ENCODE peak calls at places on chromosomes 13 and 19, in seven cellular contexts. One of them, this sample, is unnamed.

GRCh38 chr13:48165063-48165462 is 67.9 kb upstream of the ITM2B start:
- DNase-seq in K562: no peak
- DNase-seq in HepG2: no peak
- DNase-seq in H1: no peak
- DNase-seq in GM12891: no peak
- DNase-seq in GM12878: no peak
- DNase-seq in SK-N-SH: no peak
- DNase-seq in this sample: no peak

GRCh38 chr13:111255228-111255790 is 65.1 kb upstream of the TEX29 start:
- DNase-seq in K562: no peak
- DNase-seq in H1: peak
- DNase-seq in GM12891: no peak
- DNase-seq in HepG2: no peak
- DNase-seq in SK-N-SH: no peak
- DNase-seq in GM12878: no peak
- DNase-seq in this sample: no peak

GRCh38 chr13:110283661-110284516 is 23.1 kb downstream of the COL4A1 start:
- DNase-seq in K562: no peak
- DNase-seq in H1: no peak
- DNase-seq in HepG2: no peak
- DNase-seq in SK-N-SH: no peak
- DNase-seq in GM12878: no peak
- DNase-seq in GM12891: no peak
- DNase-seq in this sample: no peak

GRCh38 chr13:37175996-37176395 is 70.5 kb upstream of the CSNK1A1L start:
- DNase-seq in GM12891: no peak
- DNase-seq in SK-N-SH: no peak
- DNase-seq in GM12878: no peak
- DNase-seq in HepG2: no peak
- DNase-seq in H1: no peak
- DNase-seq in K562: no peak
- DNase-seq in this sample: no peak

GRCh38 chr13:48749144-48749543 is 95.4 kb downstream of the CYSLTR2 start:
- DNase-seq in H1: no peak
- DNase-seq in GM12878: no peak
- DNase-seq in SK-N-SH: no peak
- DNase-seq in GM12891: no peak
- DNase-seq in HepG2: no peak
- DNase-seq in K562: no peak
- DNase-seq in this sample: no peak

GRCh38 chr13:97300871-97301270 is 78.7 kb downstream of the MBNL2 start:
- DNase-seq in K562: no peak
- DNase-seq in GM12891: no peak
- DNase-seq in H1: no peak
- DNase-seq in SK-N-SH: peak
- DNase-seq in HepG2: no peak
- DNase-seq in GM12878: no peak
- DNase-seq in this sample: no peak

GRCh38 chr19:33302175-33302973 is at the start of gene CEBPA:
- DNase-seq in GM12891: peak
- DNase-seq in SK-N-SH: peak
- DNase-seq in HepG2: peak
- DNase-seq in K562: peak
- DNase-seq in GM12878: no peak
- DNase-seq in H1: peak
- DNase-seq in this sample: peak

GRCh38 chr13:51180853-51181511 is 41.2 kb upstream of the FAM124A start:
- DNase-seq in GM12891: no peak
- DNase-seq in HepG2: no peak
- DNase-seq in SK-N-SH: no peak
- DNase-seq in H1: peak
- DNase-seq in GM12878: no peak
- DNase-seq in K562: no peak
- DNase-seq in this sample: no peak

GRCh38 chr13:106772202-106772601 is 204.3 kb upstream of the ARGLU1 start:
- DNase-seq in HepG2: no peak
- DNase-seq in GM12878: no peak
- DNase-seq in GM12891: no peak
- DNase-seq in SK-N-SH: no peak
- DNase-seq in K562: no peak
- DNase-seq in H1: no peak
- DNase-seq in this sample: no peak

GRCh38 chr19:45578861-45579260 is 5.7 kb downstream of the OPA3 start:
- DNase-seq in K562: no peak
- DNase-seq in H1: no peak
- DNase-seq in HepG2: no peak
- DNase-seq in GM12891: no peak
- DNase-seq in SK-N-SH: no peak
- DNase-seq in GM12878: no peak
- DNase-seq in this sample: no peak

GRCh38 chr19:13841339-13842293 is 35.3 kb upstream of the NANOS3 start:
- DNase-seq in GM12891: no peak
- DNase-seq in H1: no peak
- DNase-seq in HepG2: no peak
- DNase-seq in K562: no peak
- DNase-seq in SK-N-SH: peak
- DNase-seq in GM12878: no peak
- DNase-seq in this sample: no peak

GRCh38 chr19:42407085-42407815 is 17.2 kb upstream of the CNFN start:
- DNase-seq in GM12878: no peak
- DNase-seq in H1: no peak
- DNase-seq in SK-N-SH: peak
- DNase-seq in K562: no peak
- DNase-seq in GM12891: no peak
- DNase-seq in HepG2: no peak
- DNase-seq in this sample: no peak

GRCh38 chr13:35720690-35721554 is 244.4 kb upstream of the MAB21L1 start:
- DNase-seq in SK-N-SH: peak
- DNase-seq in H1: peak
- DNase-seq in GM12878: no peak
- DNase-seq in HepG2: peak
- DNase-seq in GM12891: peak
- DNase-seq in K562: peak
- DNase-seq in this sample: peak

GRCh38 chr13:99464441-99464949 is 36.8 kb upstream of the TM9SF2 start:
- DNase-seq in SK-N-SH: no peak
- DNase-seq in GM12878: no peak
- DNase-seq in HepG2: no peak
- DNase-seq in GM12891: no peak
- DNase-seq in K562: no peak
- DNase-seq in H1: no peak
- DNase-seq in this sample: no peak

GRCh38 chr13:99467764-99468163 is 33.5 kb upstream of the TM9SF2 start:
- DNase-seq in GM12891: no peak
- DNase-seq in SK-N-SH: no peak
- DNase-seq in GM12878: no peak
- DNase-seq in HepG2: no peak
- DNase-seq in K562: no peak
- DNase-seq in H1: no peak
- DNase-seq in this sample: no peak

GRCh38 chr13:99463998-99464397 is 37.3 kb upstream of the TM9SF2 start:
- DNase-seq in SK-N-SH: no peak
- DNase-seq in H1: no peak
- DNase-seq in GM12878: no peak
- DNase-seq in GM12891: no peak
- DNase-seq in K562: no peak
- DNase-seq in HepG2: no peak
- DNase-seq in this sample: no peak

GRCh38 chr13:99468971-99469545 is 32.2 kb upstream of the TM9SF2 start:
- DNase-seq in H1: no peak
- DNase-seq in HepG2: no peak
- DNase-seq in K562: no peak
- DNase-seq in GM12878: no peak
- DNase-seq in GM12891: no peak
- DNase-seq in SK-N-SH: no peak
- DNase-seq in this sample: no peak

GRCh38 chr13:99465454-99465853 is 35.8 kb upstream of the TM9SF2 start:
- DNase-seq in HepG2: no peak
- DNase-seq in GM12878: no peak
- DNase-seq in SK-N-SH: no peak
- DNase-seq in GM12891: no peak
- DNase-seq in H1: no peak
- DNase-seq in K562: no peak
- DNase-seq in this sample: no peak
- TF ChIP-seq TAF1 in HepG2: no peak
- TF ChIP-seq TAF1 in GM12878: no peak
- TF ChIP-seq TAF1 in SK-N-SH: no peak
- TF ChIP-seq TAF1 in GM12891: no peak
- TF ChIP-seq TAF1 in H1: no peak
- TF ChIP-seq TAF1 in K562: no peak
- TF ChIP-seq TAF1 in this sample: no peak

GRCh38 chr19:751501-752341 is 809 bp downstream of the MISP start:
- DNase-seq in GM12891: no peak
- DNase-seq in HepG2: peak
- DNase-seq in K562: peak
- DNase-seq in SK-N-SH: peak
- DNase-seq in GM12878: no peak
- DNase-seq in H1: no peak
- DNase-seq in this sample: no peak

GRCh38 chr19:752652-753517 is 2.0 kb downstream of the MISP start:
- DNase-seq in GM12891: no peak
- DNase-seq in H1: no peak
- DNase-seq in SK-N-SH: no peak
- DNase-seq in K562: peak
- DNase-seq in HepG2: peak
- DNase-seq in GM12878: no peak
- DNase-seq in this sample: no peak

GRCh38 chr19:748274-748598 is 2.7 kb upstream of the MISP start:
- DNase-seq in GM12878: no peak
- DNase-seq in SK-N-SH: peak
- DNase-seq in GM12891: no peak
- DNase-seq in H1: no peak
- DNase-seq in K562: peak
- DNase-seq in HepG2: no peak
- DNase-seq in this sample: no peak

GRCh38 chr19:749811-750210 is 1.1 kb upstream of the MISP start:
- DNase-seq in H1: no peak
- DNase-seq in GM12891: no peak
- DNase-seq in K562: no peak
- DNase-seq in HepG2: no peak
- DNase-seq in SK-N-SH: no peak
- DNase-seq in GM12878: no peak
- DNase-seq in this sample: no peak

DNA sequence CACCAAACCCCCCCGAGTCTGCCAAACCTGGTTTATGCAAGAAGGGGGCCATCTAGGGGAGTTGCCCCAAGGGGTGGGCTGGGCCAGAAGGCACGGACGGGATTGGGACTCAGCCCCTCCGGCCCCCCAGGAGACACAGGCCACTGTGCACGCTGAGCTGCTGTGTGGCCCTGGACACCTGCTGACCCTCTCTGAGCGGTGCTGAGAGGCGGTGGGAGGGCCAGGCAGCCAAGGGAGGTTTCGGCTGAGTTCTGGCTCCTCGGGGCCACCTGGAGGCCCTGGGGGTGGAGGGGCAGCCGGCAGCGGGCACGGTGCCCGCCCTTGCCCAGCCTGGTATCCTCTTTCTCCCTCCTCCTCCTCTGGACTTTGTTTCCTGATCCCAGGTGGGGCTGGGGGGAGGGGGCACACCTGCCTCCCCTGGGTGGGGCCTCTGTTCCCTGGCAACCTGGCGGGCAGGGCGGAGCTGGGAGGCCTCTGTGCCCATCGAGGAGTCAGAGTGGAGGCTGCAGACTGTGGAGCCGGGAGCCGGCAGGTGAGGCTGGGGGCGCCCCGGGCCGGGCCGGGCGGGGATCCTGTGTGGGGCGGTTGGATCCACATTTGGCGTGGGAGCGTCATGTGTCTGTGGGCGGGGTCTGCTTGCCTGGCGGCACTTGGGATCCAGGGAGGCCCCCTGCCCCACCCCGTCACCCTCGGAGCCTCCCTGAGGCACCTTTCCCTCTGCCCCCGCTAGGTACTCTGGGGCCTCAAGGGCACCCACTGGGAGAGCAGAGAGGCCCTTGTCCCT is at the start of gene MISP:
- DNase-seq in H1: no peak
- DNase-seq in GM12891: no peak
- DNase-seq in GM12878: no peak
- DNase-seq in SK-N-SH: no peak
- DNase-seq in K562: peak
- DNase-seq in HepG2: no peak
- DNase-seq in this sample: no peak
- TF ChIP-seq TAF1 in H1: no peak
- TF ChIP-seq TAF1 in GM12891: no peak
- TF ChIP-seq TAF1 in GM12878: no peak
- TF ChIP-seq TAF1 in SK-N-SH: no peak
- TF ChIP-seq TAF1 in K562: no peak
- TF ChIP-seq TAF1 in HepG2: no peak
- TF ChIP-seq TAF1 in this sample: no peak

GRCh38 chr13:31069808-31070544 is 91.7 kb downstream of the HSPH1 start:
- DNase-seq in GM12878: no peak
- DNase-seq in GM12891: no peak
- DNase-seq in K562: no peak
- DNase-seq in SK-N-SH: no peak
- DNase-seq in HepG2: no peak
- DNase-seq in H1: no peak
- DNase-seq in this sample: no peak

GRCh38 chr13:31064636-31065035 is 97.1 kb downstream of the HSPH1 start:
- DNase-seq in GM12891: no peak
- DNase-seq in H1: no peak
- DNase-seq in HepG2: no peak
- DNase-seq in GM12878: no peak
- DNase-seq in K562: no peak
- DNase-seq in SK-N-SH: no peak
- DNase-seq in this sample: no peak

GRCh38 chr13:31063734-31064133 is 98.0 kb downstream of the HSPH1 start:
- DNase-seq in SK-N-SH: no peak
- DNase-seq in GM12891: no peak
- DNase-seq in HepG2: no peak
- DNase-seq in H1: no peak
- DNase-seq in GM12878: no peak
- DNase-seq in K562: no peak
- DNase-seq in this sample: no peak

GRCh38 chr13:31068119-31068423 is 93.6 kb downstream of the HSPH1 start:
- DNase-seq in GM12878: no peak
- DNase-seq in K562: no peak
- DNase-seq in H1: no peak
- DNase-seq in SK-N-SH: no peak
- DNase-seq in HepG2: no peak
- DNase-seq in GM12891: no peak
- DNase-seq in this sample: no peak

GRCh38 chr13:31067416-31068118 is 94.1 kb downstream of the HSPH1 start:
- DNase-seq in GM12878: no peak
- DNase-seq in K562: no peak
- DNase-seq in SK-N-SH: no peak
- DNase-seq in GM12891: no peak
- DNase-seq in H1: no peak
- DNase-seq in HepG2: no peak
- DNase-seq in this sample: no peak
- TF ChIP-seq TAF1 in GM12878: no peak
- TF ChIP-seq TAF1 in K562: no peak
- TF ChIP-seq TAF1 in SK-N-SH: no peak
- TF ChIP-seq TAF1 in GM12891: no peak
- TF ChIP-seq TAF1 in H1: no peak
- TF ChIP-seq TAF1 in HepG2: no peak
- TF ChIP-seq TAF1 in this sample: no peak

DNA sequence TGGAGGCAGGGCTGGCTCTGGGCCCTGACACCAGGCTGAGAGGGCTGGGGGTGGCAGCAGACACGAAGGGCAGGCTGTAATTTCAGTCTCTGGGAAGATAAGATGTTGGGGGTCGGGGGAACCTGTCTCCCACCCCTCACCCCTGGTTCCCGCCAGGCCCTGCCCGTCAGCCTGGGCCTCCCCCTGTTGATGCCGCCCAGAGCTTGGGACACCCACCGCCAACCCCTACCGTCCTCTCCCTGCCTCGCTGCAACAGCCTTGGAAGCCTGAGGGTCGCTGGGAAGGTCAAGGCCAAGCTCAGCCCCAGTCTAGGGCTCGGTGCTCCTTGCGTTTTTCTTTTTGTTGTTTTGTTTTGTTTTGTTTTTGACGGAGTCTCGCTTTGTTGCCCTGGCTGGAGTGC is 14.5 kb downstream of the PALM start:
- DNase-seq in GM12878: no peak
- DNase-seq in SK-N-SH: no peak
- DNase-seq in K562: no peak
- DNase-seq in H1: no peak
- DNase-seq in GM12891: no peak
- DNase-seq in HepG2: no peak
- DNase-seq in this sample: no peak
- TF ChIP-seq TAF1 in GM12878: no peak
- TF ChIP-seq TAF1 in SK-N-SH: no peak
- TF ChIP-seq TAF1 in K562: no peak
- TF ChIP-seq TAF1 in H1: no peak
- TF ChIP-seq TAF1 in GM12891: no peak
- TF ChIP-seq TAF1 in HepG2: no peak
- TF ChIP-seq TAF1 in this sample: no peak